ENCODE peak calls at places on chromosome 18, in nine cellular contexts. One of them, this sample, is unnamed.

GRCh38 chr18:13653746-13654455 is 72.5 kb downstream of the FAM210A start:
- DNase-seq in GM23338: peak
- DNase-seq in brain microvascular endothelial cell: no peak
- DNase-seq in RWPE1: no peak
- DNase-seq in H9: no peak
- DNase-seq in IMR-90: no peak
- DNase-seq in CD8-positive, alpha-beta T cell: no peak
- DNase-seq in OCI-LY7: no peak
- DNase-seq in cardiac muscle cell: no peak
- DNase-seq in this sample: no peak

GRCh38 chr18:61765097-61765496 is 127.7 kb downstream of the RNF152 start:
- DNase-seq in GM23338: peak
- DNase-seq in brain microvascular endothelial cell: peak
- DNase-seq in RWPE1: no peak
- DNase-seq in H9: no peak
- DNase-seq in IMR-90: peak
- DNase-seq in CD8-positive, alpha-beta T cell: no peak
- DNase-seq in OCI-LY7: no peak
- DNase-seq in cardiac muscle cell: peak
- DNase-seq in this sample: no peak

GRCh38 chr18:3983351-3983969 is 471.6 kb downstream of the DLGAP1 start:
- DNase-seq in GM23338: no peak
- DNase-seq in brain microvascular endothelial cell: peak
- DNase-seq in RWPE1: peak
- DNase-seq in H9: no peak
- DNase-seq in IMR-90: peak
- DNase-seq in CD8-positive, alpha-beta T cell: no peak
- DNase-seq in OCI-LY7: no peak
- DNase-seq in cardiac muscle cell: no peak
- DNase-seq in this sample: no peak

GRCh38 chr18:44537521-44537920 is 143.2 kb upstream of the SETBP1 start:
- DNase-seq in GM23338: no peak
- DNase-seq in brain microvascular endothelial cell: peak
- DNase-seq in RWPE1: peak
- DNase-seq in H9: no peak
- DNase-seq in IMR-90: peak
- DNase-seq in CD8-positive, alpha-beta T cell: no peak
- DNase-seq in OCI-LY7: no peak
- DNase-seq in cardiac muscle cell: no peak
- DNase-seq in this sample: no peak

GRCh38 chr18:78767648-78768071 is 212.0 kb upstream of the SALL3 start:
- DNase-seq in GM23338: no peak
- DNase-seq in brain microvascular endothelial cell: no peak
- DNase-seq in RWPE1: no peak
- DNase-seq in H9: no peak
- DNase-seq in IMR-90: no peak
- DNase-seq in CD8-positive, alpha-beta T cell: no peak
- DNase-seq in OCI-LY7: no peak
- DNase-seq in cardiac muscle cell: no peak
- DNase-seq in this sample: no peak

GRCh38 chr18:12048010-12048826 is 45.4 kb upstream of the ANKRD62 start:
- DNase-seq in GM23338: peak
- DNase-seq in brain microvascular endothelial cell: no peak
- DNase-seq in RWPE1: no peak
- DNase-seq in H9: peak
- DNase-seq in IMR-90: no peak
- DNase-seq in CD8-positive, alpha-beta T cell: no peak
- DNase-seq in OCI-LY7: no peak
- DNase-seq in cardiac muscle cell: no peak
- DNase-seq in this sample: no peak

GRCh38 chr18:3238742-3239141 is 8.9 kb upstream of the MYL12A start:
- DNase-seq in GM23338: no peak
- DNase-seq in brain microvascular endothelial cell: no peak
- DNase-seq in RWPE1: no peak
- DNase-seq in H9: no peak
- DNase-seq in IMR-90: no peak
- DNase-seq in CD8-positive, alpha-beta T cell: no peak
- DNase-seq in OCI-LY7: no peak
- DNase-seq in cardiac muscle cell: no peak
- DNase-seq in this sample: no peak

GRCh38 chr18:24817150-24818068 is 357.0 kb downstream of the HRH4 start:
- DNase-seq in GM23338: peak
- DNase-seq in brain microvascular endothelial cell: no peak
- DNase-seq in RWPE1: no peak
- DNase-seq in H9: peak
- DNase-seq in IMR-90: no peak
- DNase-seq in CD8-positive, alpha-beta T cell: no peak
- DNase-seq in OCI-LY7: no peak
- DNase-seq in cardiac muscle cell: no peak
- DNase-seq in this sample: no peak

GRCh38 chr18:4807495-4808293 is 352.6 kb upstream of the DLGAP1 start:
- DNase-seq in GM23338: no peak
- DNase-seq in brain microvascular endothelial cell: no peak
- DNase-seq in RWPE1: no peak
- DNase-seq in H9: no peak
- DNase-seq in IMR-90: no peak
- DNase-seq in CD8-positive, alpha-beta T cell: no peak
- DNase-seq in OCI-LY7: no peak
- DNase-seq in cardiac muscle cell: no peak
- DNase-seq in this sample: no peak

GRCh38 chr18:77086034-77086433 is 46.5 kb downstream of the MBP start:
- DNase-seq in GM23338: no peak
- DNase-seq in brain microvascular endothelial cell: peak
- DNase-seq in RWPE1: peak
- DNase-seq in H9: no peak
- DNase-seq in IMR-90: peak
- DNase-seq in CD8-positive, alpha-beta T cell: no peak
- DNase-seq in OCI-LY7: no peak
- DNase-seq in cardiac muscle cell: no peak
- DNase-seq in this sample: no peak

GRCh38 chr18:12299862-12300261 is 8.2 kb upstream of the TUBB6 start:
- DNase-seq in GM23338: no peak
- DNase-seq in brain microvascular endothelial cell: no peak
- DNase-seq in RWPE1: no peak
- DNase-seq in H9: no peak
- DNase-seq in IMR-90: no peak
- DNase-seq in CD8-positive, alpha-beta T cell: no peak
- DNase-seq in OCI-LY7: no peak
- DNase-seq in cardiac muscle cell: no peak
- DNase-seq in this sample: no peak

GRCh38 chr18:76709659-76710645 is 112.4 kb upstream of the ZNF236 start:
- DNase-seq in GM23338: peak
- DNase-seq in brain microvascular endothelial cell: peak
- DNase-seq in RWPE1: peak
- DNase-seq in H9: peak
- DNase-seq in IMR-90: peak
- DNase-seq in CD8-positive, alpha-beta T cell: peak
- DNase-seq in OCI-LY7: peak
- DNase-seq in cardiac muscle cell: peak
- DNase-seq in this sample: peak

GRCh38 chr18:36440614-36441013 is 143.1 kb downstream of the FHOD3 start:
- DNase-seq in GM23338: no peak
- DNase-seq in brain microvascular endothelial cell: peak
- DNase-seq in RWPE1: no peak
- DNase-seq in H9: no peak
- DNase-seq in IMR-90: peak
- DNase-seq in CD8-positive, alpha-beta T cell: no peak
- DNase-seq in OCI-LY7: no peak
- DNase-seq in cardiac muscle cell: no peak
- DNase-seq in this sample: no peak

GRCh38 chr18:12468458-12468857 is 60.7 kb downstream of the PRELID3A start:
- DNase-seq in GM23338: no peak
- DNase-seq in brain microvascular endothelial cell: no peak
- DNase-seq in RWPE1: no peak
- DNase-seq in H9: no peak
- DNase-seq in IMR-90: no peak
- DNase-seq in CD8-positive, alpha-beta T cell: no peak
- DNase-seq in OCI-LY7: no peak
- DNase-seq in cardiac muscle cell: no peak
- DNase-seq in this sample: no peak

DNA sequence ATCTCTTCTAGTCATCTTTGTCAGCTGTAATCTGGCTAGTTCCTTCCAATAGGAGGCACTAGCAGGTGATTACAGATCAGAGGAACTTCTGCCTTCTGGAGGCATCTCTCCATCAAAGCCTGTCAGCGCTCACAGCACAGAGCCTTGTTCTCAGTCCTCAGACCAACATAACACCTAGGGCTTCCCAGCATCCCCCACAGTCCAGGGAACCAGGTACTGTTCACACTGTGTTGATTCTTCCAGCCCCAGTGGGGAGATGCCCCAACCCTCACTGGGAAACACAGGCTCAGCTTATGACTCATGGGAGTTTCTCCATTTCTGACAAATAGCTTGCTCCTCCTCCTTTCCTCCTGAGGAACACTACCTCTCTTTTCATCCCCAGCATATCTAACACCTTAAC is 601.7 kb downstream of the CBLN2 start:
- DNase-seq in GM23338: no peak
- DNase-seq in brain microvascular endothelial cell: no peak
- DNase-seq in RWPE1: no peak
- DNase-seq in H9: peak
- DNase-seq in IMR-90: no peak
- DNase-seq in CD8-positive, alpha-beta T cell: no peak
- DNase-seq in OCI-LY7: no peak
- DNase-seq in cardiac muscle cell: no peak
- DNase-seq in this sample: no peak
- TF ChIP-seq CTCF in GM23338: no peak
- TF ChIP-seq CTCF in brain microvascular endothelial cell: no peak
- TF ChIP-seq CTCF in RWPE1: no peak
- TF ChIP-seq CTCF in H9: peak
- TF ChIP-seq CTCF in IMR-90: no peak
- TF ChIP-seq CTCF in CD8-positive, alpha-beta T cell: no peak
- TF ChIP-seq CTCF in OCI-LY7: no peak
- TF ChIP-seq CTCF in cardiac muscle cell: no peak
- TF ChIP-seq CTCF in this sample: no peak

GRCh38 chr18:26104037-26104436 is 13.6 kb upstream of the SS18 start:
- DNase-seq in GM23338: no peak
- DNase-seq in brain microvascular endothelial cell: no peak
- DNase-seq in RWPE1: no peak
- DNase-seq in H9: no peak
- DNase-seq in IMR-90: no peak
- DNase-seq in CD8-positive, alpha-beta T cell: no peak
- DNase-seq in OCI-LY7: no peak
- DNase-seq in cardiac muscle cell: no peak
- DNase-seq in this sample: no peak

GRCh38 chr18:26103579-26103978 is 13.2 kb upstream of the SS18 start:
- DNase-seq in GM23338: peak
- DNase-seq in brain microvascular endothelial cell: no peak
- DNase-seq in RWPE1: no peak
- DNase-seq in H9: peak
- DNase-seq in IMR-90: no peak
- DNase-seq in CD8-positive, alpha-beta T cell: peak
- DNase-seq in OCI-LY7: peak
- DNase-seq in cardiac muscle cell: no peak
- DNase-seq in this sample: no peak
- TF ChIP-seq CTCF in GM23338: peak
- TF ChIP-seq CTCF in brain microvascular endothelial cell: peak
- TF ChIP-seq CTCF in RWPE1: no peak
- TF ChIP-seq CTCF in H9: peak
- TF ChIP-seq CTCF in IMR-90: no peak
- TF ChIP-seq CTCF in CD8-positive, alpha-beta T cell: peak
- TF ChIP-seq CTCF in OCI-LY7: peak
- TF ChIP-seq CTCF in cardiac muscle cell: no peak
- TF ChIP-seq CTCF in this sample: no peak

GRCh38 chr18:48937869-48938750 is 12.7 kb downstream of the SMAD7 start:
- DNase-seq in GM23338: no peak
- DNase-seq in brain microvascular endothelial cell: no peak
- DNase-seq in RWPE1: no peak
- DNase-seq in H9: no peak
- DNase-seq in IMR-90: no peak
- DNase-seq in CD8-positive, alpha-beta T cell: no peak
- DNase-seq in OCI-LY7: no peak
- DNase-seq in cardiac muscle cell: no peak
- DNase-seq in this sample: no peak
- TF ChIP-seq CTCF in GM23338: no peak
- TF ChIP-seq CTCF in brain microvascular endothelial cell: no peak
- TF ChIP-seq CTCF in RWPE1: no peak
- TF ChIP-seq CTCF in H9: no peak
- TF ChIP-seq CTCF in IMR-90: no peak
- TF ChIP-seq CTCF in CD8-positive, alpha-beta T cell: no peak
- TF ChIP-seq CTCF in OCI-LY7: no peak
- TF ChIP-seq CTCF in cardiac muscle cell: no peak
- TF ChIP-seq CTCF in this sample: no peak

GRCh38 chr18:74495581-74496507 is at the start of gene CNDP2:
- DNase-seq in GM23338: peak
- DNase-seq in brain microvascular endothelial cell: peak
- DNase-seq in RWPE1: peak
- DNase-seq in H9: peak
- DNase-seq in IMR-90: peak
- DNase-seq in CD8-positive, alpha-beta T cell: peak
- DNase-seq in OCI-LY7: peak
- DNase-seq in cardiac muscle cell: peak
- DNase-seq in this sample: peak

GRCh38 chr18:74494514-74494913 is 1.6 kb upstream of the CNDP2 start:
- DNase-seq in GM23338: no peak
- DNase-seq in brain microvascular endothelial cell: no peak
- DNase-seq in RWPE1: no peak
- DNase-seq in H9: no peak
- DNase-seq in IMR-90: no peak
- DNase-seq in CD8-positive, alpha-beta T cell: no peak
- DNase-seq in OCI-LY7: no peak
- DNase-seq in cardiac muscle cell: no peak
- DNase-seq in this sample: no peak

GRCh38 chr18:74497778-74498177 is 1.6 kb downstream of the CNDP2 start:
- DNase-seq in GM23338: no peak
- DNase-seq in brain microvascular endothelial cell: no peak
- DNase-seq in RWPE1: no peak
- DNase-seq in H9: no peak
- DNase-seq in IMR-90: no peak
- DNase-seq in CD8-positive, alpha-beta T cell: no peak
- DNase-seq in OCI-LY7: no peak
- DNase-seq in cardiac muscle cell: no peak
- DNase-seq in this sample: no peak

GRCh38 chr18:74497308-74497640 is 1.1 kb downstream of the CNDP2 start:
- DNase-seq in GM23338: no peak
- DNase-seq in brain microvascular endothelial cell: no peak
- DNase-seq in RWPE1: no peak
- DNase-seq in H9: no peak
- DNase-seq in IMR-90: no peak
- DNase-seq in CD8-positive, alpha-beta T cell: no peak
- DNase-seq in OCI-LY7: peak
- DNase-seq in cardiac muscle cell: no peak
- DNase-seq in this sample: no peak

DNA sequence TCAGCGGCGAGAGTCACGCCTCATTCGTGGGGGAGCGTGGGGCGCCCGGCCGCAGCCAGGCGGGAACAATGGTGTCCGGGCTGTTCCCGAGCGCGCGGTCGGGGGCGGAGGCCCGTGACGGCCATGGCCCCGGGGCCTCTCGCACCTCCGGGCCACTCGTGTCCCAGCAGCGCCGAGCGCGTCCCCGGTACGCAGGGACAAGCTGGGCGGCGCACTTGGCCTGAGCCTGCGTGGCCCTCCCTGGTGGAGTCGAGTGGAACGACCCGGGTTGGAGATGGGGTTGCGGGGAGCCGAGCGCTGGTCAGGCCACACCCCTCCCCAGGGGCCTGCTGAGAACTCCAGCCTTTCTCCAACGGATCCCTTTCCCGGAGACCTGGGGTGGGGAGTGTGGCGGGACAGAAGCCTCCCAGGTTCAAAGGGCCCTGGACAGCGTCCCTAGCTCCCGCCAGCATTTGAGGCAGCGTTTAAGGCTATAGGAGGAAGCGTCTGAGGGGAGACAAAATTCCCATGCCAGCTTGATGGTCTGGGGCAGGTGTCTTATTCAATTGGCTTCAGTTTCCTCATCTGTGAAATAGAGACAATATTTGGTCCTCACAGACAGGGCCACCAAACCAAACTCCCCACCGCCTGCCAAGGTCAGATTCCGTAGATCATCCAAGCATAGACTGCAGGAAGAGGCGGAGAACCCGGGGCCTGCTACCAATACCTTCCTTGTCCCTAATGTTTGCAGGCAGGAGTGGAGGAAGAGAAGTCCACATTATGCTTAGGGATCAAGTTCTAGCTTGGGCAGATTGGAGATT is 545 bp downstream of the CNDP2 start:
- DNase-seq in GM23338: peak
- DNase-seq in brain microvascular endothelial cell: peak
- DNase-seq in RWPE1: peak
- DNase-seq in H9: peak
- DNase-seq in IMR-90: peak
- DNase-seq in CD8-positive, alpha-beta T cell: peak
- DNase-seq in OCI-LY7: peak
- DNase-seq in cardiac muscle cell: peak
- DNase-seq in this sample: peak
- TF ChIP-seq CTCF in GM23338: no peak
- TF ChIP-seq CTCF in brain microvascular endothelial cell: peak
- TF ChIP-seq CTCF in RWPE1: no peak
- TF ChIP-seq CTCF in H9: peak
- TF ChIP-seq CTCF in IMR-90: no peak
- TF ChIP-seq CTCF in CD8-positive, alpha-beta T cell: no peak
- TF ChIP-seq CTCF in OCI-LY7: no peak
- TF ChIP-seq CTCF in cardiac muscle cell: peak
- TF ChIP-seq CTCF in this sample: peak

This sample was measured in progenitor cell of endocrine pancreas.